ENCODE peak calls at places on chromosomes 1 and 21, in five cellular contexts. F, A, G, W and P are unnamed samples.

GRCh38 chr1:25773441-25774125 is 26.4 kb upstream of the SELENON start:
- DNase-seq in F (no peak), A (peak; percentile 71), G (no peak), W (no peak), P (peak; percentile 45)

GRCh38 chr1:29315262-29315661 is 78.9 kb downstream of the PTPRU start:
- DNase-seq in F (no peak), A (no peak), G (no peak), W (no peak), P (no peak)

GRCh38 chr1:55813619-55814018 is 598.5 kb upstream of the USP24 start:
- DNase-seq in F (no peak), A (no peak), G (no peak), W (no peak), P (no peak)

GRCh38 chr21:42496839-42497202 is 797 bp upstream of the RSPH1 start:
- DNase-seq in F (no peak), A (peak; percentile 46), G (no peak), W (no peak), P (peak; percentile 25)

GRCh38 chr1:68111804-68112436 is 61.5 kb upstream of the DIRAS3 start:
- DNase-seq in F (peak; percentile 45), A (peak; percentile 44), G (no peak), W (no peak), P (peak; percentile 75)

GRCh38 chr1:207963429-207964194 is 52.7 kb upstream of the CD34 start:
- DNase-seq in F (peak; percentile 35), A (peak; percentile 100), G (peak; percentile 100), W (peak; percentile 38), P (peak; percentile 93)

GRCh38 chr1:183328371-183328770 is 89.8 kb downstream of the NMNAT2 start:
- DNase-seq in F (no peak), A (no peak), G (no peak), W (no peak), P (no peak)

GRCh38 chr1:116881879-116882520 is 27.7 kb upstream of the PTGFRN start:
- DNase-seq in F (no peak), A (no peak), G (peak; percentile 61), W (no peak), P (no peak)

GRCh38 chr1:209820986-209821385 is 6.8 kb upstream of the UTP25 start:
- DNase-seq in F (no peak), A (no peak), G (no peak), W (no peak), P (no peak)

GRCh38 chr1:85850238-85850637 is 142.0 kb upstream of the ZNHIT6 start:
- DNase-seq in F (peak; percentile 84), A (no peak), G (no peak), W (no peak), P (peak; percentile 81)

GRCh38 chr1:4771721-4772120 is 117.3 kb downstream of the AJAP1 start:
- DNase-seq in F (no peak), A (no peak), G (no peak), W (no peak), P (no peak)

GRCh38 chr21:34336756-34337391 is 26.9 kb upstream of the KCNE2 start:
- DNase-seq in F (no peak), A (no peak), G (no peak), W (no peak), P (no peak)

GRCh38 chr1:54565113-54565501 is 17.1 kb downstream of the ACOT11 start:
- DNase-seq in F (no peak), A (no peak), G (peak; percentile 41), W (no peak), P (no peak)

GRCh38 chr1:74571875-74572274 is 59.5 kb upstream of the LRRC53 start:
- DNase-seq in F (no peak), A (no peak), G (no peak), W (no peak), P (no peak)

GRCh38 chr1:88684482-88685238 is 587 bp downstream of the PKN2 start:
- DNase-seq in F (peak; percentile 49), A (peak; percentile 75), G (peak; percentile 67), W (no peak), P (peak; percentile 49)

GRCh38 chr1:56644941-56645662 is at the start of gene PRKAA2:
- DNase-seq in F (no peak), A (peak; percentile 91), G (peak; percentile 33), W (no peak), P (peak; percentile 44)

GRCh38 chr1:207620573-207620893 is 24.4 kb upstream of the CR1L start:
- DNase-seq in F (no peak), A (no peak), G (no peak), W (no peak), P (no peak)

GRCh38 chr1:64546018-64546417 is 76.1 kb downstream of the CACHD1 start:
- DNase-seq in F (no peak), A (no peak), G (no peak), W (no peak), P (no peak)

GRCh38 chr1:202029171-202029665 is 18.8 kb downstream of the ELF3 start:
- DNase-seq in F (peak; percentile 73), A (no peak), G (no peak), W (no peak), P (no peak)

GRCh38 chr1:55127827-55128343 is 87.3 kb downstream of the USP24 start:
- DNase-seq in F (no peak), A (no peak), G (no peak), W (peak; percentile 20), P (no peak)

GRCh38 chr1:232170909-232171308 is 459.0 kb downstream of the SIPA1L2 start:
- DNase-seq in F (no peak), A (no peak), G (no peak), W (no peak), P (no peak)

GRCh38 chr1:29684141-29684540 is 447.8 kb downstream of the PTPRU start:
- DNase-seq in F (no peak), A (no peak), G (no peak), W (no peak), P (no peak)

GRCh38 chr1:33391669-33392068 is 39.2 kb downstream of the PHC2 start:
- DNase-seq in F (no peak), A (no peak), G (no peak), W (no peak), P (no peak)

DNA sequence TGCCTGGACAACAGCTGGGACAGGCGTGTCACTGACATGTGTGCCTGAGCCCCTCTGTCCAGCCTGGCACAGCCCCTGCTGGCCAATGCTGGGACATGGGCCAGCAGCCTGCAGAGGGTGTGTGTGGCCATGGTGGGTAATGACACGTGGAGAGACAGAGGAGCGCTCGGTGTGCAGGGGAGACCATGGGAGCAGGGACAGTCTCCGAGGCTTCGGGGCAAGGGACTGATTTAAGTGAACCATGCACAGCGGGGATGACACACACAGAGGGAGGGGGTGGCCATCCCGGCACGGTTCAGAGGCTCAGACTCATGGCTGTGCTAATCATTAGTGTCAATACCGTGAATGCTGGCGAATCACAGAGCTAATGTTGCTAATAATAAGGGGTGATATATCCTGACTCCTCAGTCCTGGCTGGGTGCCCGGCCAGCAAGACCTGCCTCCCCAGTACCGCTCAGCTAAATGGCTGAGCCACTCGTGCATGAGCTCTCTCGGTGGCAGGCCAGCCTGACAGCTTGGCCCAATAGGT is 41.6 kb downstream of the IGSF21 start:
- DNase-seq in F (no peak), A (peak; percentile 86), G (no peak), W (no peak), P (no peak)
- TF ChIP-seq JUND in F (no peak), A (no peak), G (no peak), W (no peak), P (no peak)

GRCh38 chr1:38680801-38681510 is 178.6 kb downstream of the RRAGC start:
- DNase-seq in F (no peak), A (no peak), G (peak; percentile 71), W (no peak), P (no peak)
- TF ChIP-seq JUND in F (no peak), A (no peak), G (no peak), W (no peak), P (no peak)

GRCh38 chr21:32653326-32653901 is 41.2 kb upstream of the CFAP298 start:
- DNase-seq in F (peak; percentile 15), A (peak; percentile 72), G (peak; percentile 65), W (no peak), P (peak; percentile 45)
- TF ChIP-seq JUND in F (no peak), A (no peak), G (no peak), W (no peak), P (no peak)

GRCh38 chr21:36747815-36748381 is 49.0 kb downstream of the SIM2 start:
- DNase-seq in F (no peak), A (peak; percentile 92), G (peak; percentile 87), W (no peak), P (peak; percentile 21)
- TF ChIP-seq JUND in F (no peak), A (no peak), G (no peak), W (no peak), P (no peak)

DNA sequence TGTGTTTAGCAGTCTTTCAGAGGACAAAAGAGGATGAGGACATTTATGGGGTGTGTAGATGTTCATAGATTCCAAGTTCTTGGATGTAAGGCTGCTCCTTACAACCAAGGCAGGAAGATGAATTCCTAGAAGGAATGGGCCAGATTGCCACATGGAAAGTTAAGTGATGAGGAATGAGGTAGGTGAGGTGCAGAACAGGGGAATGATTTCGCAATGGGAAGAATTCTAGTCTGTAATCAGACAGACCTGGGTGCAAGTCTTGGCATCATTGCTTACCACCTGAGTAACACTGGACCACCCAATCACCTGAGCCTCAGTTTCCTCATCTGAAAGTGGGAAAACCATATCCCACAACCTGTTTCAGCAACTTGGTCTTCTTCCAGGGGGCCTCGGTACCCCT is 174.9 kb downstream of the IER5 start:
- DNase-seq in F (no peak), A (no peak), G (no peak), W (no peak), P (no peak)
- TF ChIP-seq JUND in F (no peak), A (no peak), G (no peak), W (no peak), P (no peak)

GRCh38 chr1:169891539-169891885 is 2.2 kb downstream of the SCYL3 start:
- DNase-seq in F (no peak), A (no peak), G (no peak), W (no peak), P (no peak)
- TF ChIP-seq JUND in F (no peak), A (no peak), G (no peak), W (no peak), P (no peak)

DNA sequence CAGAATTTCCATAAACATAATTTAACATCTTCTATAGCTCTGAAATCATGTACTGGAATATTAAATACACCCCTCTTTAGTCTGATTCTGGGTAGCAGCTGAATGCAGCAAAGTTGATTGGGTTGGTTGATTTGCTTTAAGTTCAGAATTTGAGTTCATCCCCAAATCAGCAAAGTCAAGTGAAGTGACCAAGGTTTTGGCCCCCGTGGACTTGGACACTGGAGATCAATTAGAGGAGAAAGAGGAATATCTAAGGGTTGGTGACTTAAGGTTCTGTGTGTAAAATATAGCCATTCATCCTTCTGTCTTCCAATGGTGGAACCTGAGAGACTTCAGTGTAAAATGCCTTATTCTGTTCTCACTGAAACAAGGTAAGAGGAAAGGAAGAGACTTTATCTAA is at the start of gene OR2L13:
- DNase-seq in F (no peak), A (no peak), G (no peak), W (no peak), P (no peak)
- TF ChIP-seq JUND in F (no peak), A (no peak), G (no peak), W (no peak), P (no peak)